ENCODE peak calls at places on chromosomes 2 and 18, in four cellular contexts. W, A, V and T are unnamed samples.

GRCh38 chr18:59514193-59514592 is 155.1 kb upstream of the LMAN1 start:
- DNase-seq in V (peak), A (no peak), W (peak), T (peak)

GRCh38 chr2:134818321-134818720 is 20.1 kb upstream of the ACMSD start:
- DNase-seq in A (no peak), V (peak), W (peak), T (no peak)

GRCh38 chr2:181371195-181371594 is 86.0 kb upstream of the ITGA4 start:
- DNase-seq in V (no peak), A (no peak), W (no peak), T (no peak)

GRCh38 chr2:120915670-120916069 is 180.0 kb downstream of the GLI2 start:
- DNase-seq in A (no peak), W (no peak), V (no peak), T (no peak)

GRCh38 chr2:105320651-105321215 is 8.8 kb downstream of the TGFBRAP1 start:
- DNase-seq in A (no peak), W (no peak), V (no peak), T (no peak)

GRCh38 chr2:96082211-96083063 is 33.9 kb downstream of the ADRA2B start:
- DNase-seq in W (no peak), A (no peak), V (no peak), T (no peak)

GRCh38 chr2:239721531-239721930 is 303.6 kb downstream of the NDUFA10 start:
- DNase-seq in W (no peak), V (no peak), A (no peak), T (no peak)

GRCh38 chr2:95305341-95306058 is 8.4 kb downstream of the KCNIP3 start:
- DNase-seq in V (no peak), A (no peak), W (no peak), T (no peak)

GRCh38 chr2:223797073-223797472 is 40.3 kb downstream of the AP1S3 start:
- DNase-seq in V (peak), W (peak), A (no peak), T (no peak)

GRCh38 chr2:60212174-60212945 is 341.1 kb downstream of the BCL11A start:
- DNase-seq in W (no peak), V (no peak), A (no peak), T (no peak)

GRCh38 chr2:213306320-213306942 is 22.2 kb downstream of the SPAG16 start:
- DNase-seq in A (peak), V (peak), W (no peak), T (peak)

GRCh38 chr2:163475815-163476214 is 260.0 kb downstream of the FIGN start:
- DNase-seq in A (no peak), V (no peak), W (no peak), T (no peak)

GRCh38 chr2:24466871-24467870 is 23.9 kb upstream of the NCOA1 start:
- DNase-seq in A (no peak), V (no peak), W (peak), T (no peak)

GRCh38 chr2:236668531-236668969 is 98.9 kb downstream of the ACKR3 start:
- DNase-seq in V (no peak), W (no peak), A (no peak), T (no peak)

GRCh38 chr18:56747857-56748256 is 96.7 kb downstream of the WDR7 start:
- DNase-seq in A (no peak), W (no peak), V (no peak), T (no peak)

GRCh38 chr2:96102596-96103387 is 13.6 kb downstream of the ADRA2B start:
- DNase-seq in W (no peak), A (no peak), V (no peak), T (no peak)

GRCh38 chr2:55966431-55967118 is 43.0 kb upstream of the EFEMP1 start:
- DNase-seq in V (no peak), W (no peak), A (no peak), T (peak)

GRCh38 chr2:55877101-55877500 is 46.5 kb downstream of the EFEMP1 start:
- DNase-seq in W (no peak), A (no peak), V (peak), T (no peak)

GRCh38 chr2:43605079-43605655 is 9.3 kb upstream of the THADA start:
- DNase-seq in W (peak), A (no peak), V (peak), T (peak)

GRCh38 chr2:65311049-65311448 is 83.4 kb downstream of the ACTR2 start:
- DNase-seq in V (no peak), A (no peak), W (no peak), T (no peak)

GRCh38 chr2:64812298-64812697 is 158.6 kb upstream of the SERTAD2 start:
- DNase-seq in V (no peak), A (no peak), W (no peak), T (no peak)

GRCh38 chr2:36356199-36356989 is 816 bp downstream of the CRIM1 start:
- DNase-seq in W (peak), V (no peak), A (no peak), T (no peak)

GRCh38 chr2:139033300-139033699 is 253.1 kb upstream of the NXPH2 start:
- DNase-seq in W (no peak), A (no peak), V (no peak), T (no peak)